ENCODE peak calls at places on chromosome 20, in four cellular contexts. One of them, this sample, is unnamed. For H3K27me3, the result is how much of the 10 kb centered on the place peaks cover.

GRCh38 chr20:59753836-59754235 is 149.5 kb downstream of the PHACTR3 start:
- DNase-seq in heart right ventricle: no peak
- DNase-seq in SK-N-SH: no peak
- DNase-seq in SJSA1: no peak
- DNase-seq in this sample: no peak

GRCh38 chr20:33169176-33169794 is 1.3 kb downstream of the BPIFA2 start:
- DNase-seq in heart right ventricle: no peak
- DNase-seq in SK-N-SH: no peak
- DNase-seq in SJSA1: no peak
- DNase-seq in this sample: no peak

GRCh38 chr20:50005378-50006020 is 22.7 kb downstream of the SNAI1 start:
- DNase-seq in heart right ventricle: no peak
- DNase-seq in SK-N-SH: no peak
- DNase-seq in SJSA1: no peak
- DNase-seq in this sample: no peak

GRCh38 chr20:44050925-44051660 is 135.9 kb downstream of the JPH2 start:
- DNase-seq in heart right ventricle: no peak
- DNase-seq in SK-N-SH: no peak
- DNase-seq in SJSA1: no peak
- DNase-seq in this sample: no peak

GRCh38 chr20:59955131-59955796 is 3.0 kb upstream of the CDH26 start:
- DNase-seq in heart right ventricle: no peak
- DNase-seq in SK-N-SH: no peak
- DNase-seq in SJSA1: peak
- DNase-seq in this sample: no peak

GRCh38 chr20:32474967-32475819 is 109.9 kb downstream of the NOL4L start:
- DNase-seq in heart right ventricle: peak
- DNase-seq in SK-N-SH: peak
- DNase-seq in SJSA1: peak
- DNase-seq in this sample: peak

GRCh38 chr20:4625687-4626086 is 96.0 kb upstream of the PRND start:
- DNase-seq in heart right ventricle: no peak
- DNase-seq in SK-N-SH: no peak
- DNase-seq in SJSA1: no peak
- DNase-seq in this sample: no peak

GRCh38 chr20:2305479-2305878 is 9.7 kb downstream of the TGM3 start:
- DNase-seq in heart right ventricle: no peak
- DNase-seq in SK-N-SH: no peak
- DNase-seq in SJSA1: no peak
- DNase-seq in this sample: no peak

GRCh38 chr20:16027710-16028109 is 545.5 kb downstream of the KIF16B start:
- DNase-seq in heart right ventricle: no peak
- DNase-seq in SK-N-SH: no peak
- DNase-seq in SJSA1: no peak
- DNase-seq in this sample: no peak

GRCh38 chr20:6468751-6469150 is 298.7 kb upstream of the BMP2 start:
- DNase-seq in heart right ventricle: no peak
- DNase-seq in SK-N-SH: no peak
- DNase-seq in SJSA1: no peak
- DNase-seq in this sample: no peak

GRCh38 chr20:39855799-39856198 is 833.2 kb downstream of the MAFB start:
- DNase-seq in heart right ventricle: no peak
- DNase-seq in SK-N-SH: no peak
- DNase-seq in SJSA1: no peak
- DNase-seq in this sample: no peak

GRCh38 chr20:45465492-45466266 is 3.9 kb upstream of the WFDC2 start:
- DNase-seq in heart right ventricle: no peak
- DNase-seq in SK-N-SH: no peak
- DNase-seq in SJSA1: no peak
- DNase-seq in this sample: no peak

GRCh38 chr20:22586645-22587310 is 2.4 kb upstream of the FOXA2 start:
- DNase-seq in heart right ventricle: no peak
- DNase-seq in SK-N-SH: peak
- DNase-seq in SJSA1: peak
- DNase-seq in this sample: peak

GRCh38 chr20:8996817-8997512 is 71.9 kb upstream of the PLCB4 start:
- DNase-seq in heart right ventricle: no peak
- DNase-seq in SK-N-SH: no peak
- DNase-seq in SJSA1: no peak
- DNase-seq in this sample: no peak

GRCh38 chr20:51156041-51156795 is 133.3 kb upstream of the KCNG1 start:
- DNase-seq in heart right ventricle: no peak
- DNase-seq in SK-N-SH: peak
- DNase-seq in SJSA1: no peak
- DNase-seq in this sample: peak

GRCh38 chr20:49768204-49769124 is 44.2 kb upstream of the SLC9A8 start:
- DNase-seq in heart right ventricle: no peak
- DNase-seq in SK-N-SH: no peak
- DNase-seq in SJSA1: peak
- DNase-seq in this sample: no peak

GRCh38 chr20:24475356-24475755 is 5.9 kb downstream of the SYNDIG1 start:
- DNase-seq in heart right ventricle: no peak
- DNase-seq in SK-N-SH: no peak
- DNase-seq in SJSA1: no peak
- DNase-seq in this sample: no peak

GRCh38 chr20:24470782-24471582 is 1.6 kb downstream of the SYNDIG1 start:
- DNase-seq in heart right ventricle: no peak
- DNase-seq in SK-N-SH: no peak
- DNase-seq in SJSA1: no peak
- DNase-seq in this sample: no peak

GRCh38 chr20:24473435-24473834 is 4.0 kb downstream of the SYNDIG1 start:
- DNase-seq in heart right ventricle: no peak
- DNase-seq in SK-N-SH: no peak
- DNase-seq in SJSA1: no peak
- DNase-seq in this sample: no peak

GRCh38 chr20:24470031-24470781 is 777 bp downstream of the SYNDIG1 start:
- DNase-seq in heart right ventricle: peak
- DNase-seq in SK-N-SH: peak
- DNase-seq in SJSA1: no peak
- DNase-seq in this sample: no peak

GRCh38 chr20:24472426-24472825 is 3.0 kb downstream of the SYNDIG1 start:
- DNase-seq in heart right ventricle: no peak
- DNase-seq in SK-N-SH: no peak
- DNase-seq in SJSA1: no peak
- DNase-seq in this sample: no peak
- H3K27me3 ChIP-seq in heart right ventricle: half or more
- H3K27me3 ChIP-seq in SK-N-SH: under half
- H3K27me3 ChIP-seq in SJSA1: half or more
- H3K27me3 ChIP-seq in this sample: under half

DNA sequence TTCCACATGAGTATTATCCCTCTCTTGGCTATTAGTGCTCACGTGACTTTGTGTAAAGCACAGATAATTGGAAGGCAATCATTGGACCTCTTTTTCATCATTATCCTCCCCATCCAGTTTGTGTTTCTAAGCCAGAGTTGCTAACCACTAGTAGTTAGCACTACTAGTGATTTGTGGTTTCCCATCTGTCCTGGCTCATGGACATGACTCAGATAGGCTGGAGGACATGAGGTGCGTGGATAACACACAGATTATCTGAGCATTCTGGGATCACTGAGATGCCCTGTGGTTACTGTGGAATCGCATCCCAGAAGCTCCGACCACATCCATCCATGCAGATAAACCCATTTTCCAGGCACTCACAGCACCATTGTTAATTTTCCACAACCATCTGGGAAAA is 123.8 kb upstream of the NAA20 start:
- DNase-seq in heart right ventricle: no peak
- DNase-seq in SK-N-SH: no peak
- DNase-seq in SJSA1: no peak
- DNase-seq in this sample: no peak
- H3K27me3 ChIP-seq in heart right ventricle: under half
- H3K27me3 ChIP-seq in SK-N-SH: under half
- H3K27me3 ChIP-seq in SJSA1: under half
- H3K27me3 ChIP-seq in this sample: under half

GRCh38 chr20:63467294-63468083 is 5.0 kb downstream of the KCNQ2 start:
- DNase-seq in heart right ventricle: no peak
- DNase-seq in SK-N-SH: no peak
- DNase-seq in SJSA1: no peak
- DNase-seq in this sample: no peak

GRCh38 chr20:63466861-63467260 is 5.6 kb downstream of the KCNQ2 start:
- DNase-seq in heart right ventricle: no peak
- DNase-seq in SK-N-SH: no peak
- DNase-seq in SJSA1: no peak
- DNase-seq in this sample: no peak

GRCh38 chr20:63466250-63466825 is 6.1 kb downstream of the KCNQ2 start:
- DNase-seq in heart right ventricle: no peak
- DNase-seq in SK-N-SH: no peak
- DNase-seq in SJSA1: no peak
- DNase-seq in this sample: no peak

GRCh38 chr20:63464289-63464635 is 8.2 kb downstream of the KCNQ2 start:
- DNase-seq in heart right ventricle: no peak
- DNase-seq in SK-N-SH: no peak
- DNase-seq in SJSA1: no peak
- DNase-seq in this sample: no peak

GRCh38 chr20:63465380-63466249 is 6.8 kb downstream of the KCNQ2 start:
- DNase-seq in heart right ventricle: no peak
- DNase-seq in SK-N-SH: no peak
- DNase-seq in SJSA1: no peak
- DNase-seq in this sample: no peak
- H3K27me3 ChIP-seq in heart right ventricle: half or more
- H3K27me3 ChIP-seq in SK-N-SH: under half
- H3K27me3 ChIP-seq in SJSA1: half or more
- H3K27me3 ChIP-seq in this sample: under half

GRCh38 chr20:12113468-12114371 is 196.0 kb downstream of the BTBD3 start:
- DNase-seq in heart right ventricle: no peak
- DNase-seq in SK-N-SH: no peak
- DNase-seq in SJSA1: no peak
- DNase-seq in this sample: no peak
- H3K27me3 ChIP-seq in heart right ventricle: under half
- H3K27me3 ChIP-seq in SK-N-SH: under half
- H3K27me3 ChIP-seq in SJSA1: under half
- H3K27me3 ChIP-seq in this sample: under half

DNA sequence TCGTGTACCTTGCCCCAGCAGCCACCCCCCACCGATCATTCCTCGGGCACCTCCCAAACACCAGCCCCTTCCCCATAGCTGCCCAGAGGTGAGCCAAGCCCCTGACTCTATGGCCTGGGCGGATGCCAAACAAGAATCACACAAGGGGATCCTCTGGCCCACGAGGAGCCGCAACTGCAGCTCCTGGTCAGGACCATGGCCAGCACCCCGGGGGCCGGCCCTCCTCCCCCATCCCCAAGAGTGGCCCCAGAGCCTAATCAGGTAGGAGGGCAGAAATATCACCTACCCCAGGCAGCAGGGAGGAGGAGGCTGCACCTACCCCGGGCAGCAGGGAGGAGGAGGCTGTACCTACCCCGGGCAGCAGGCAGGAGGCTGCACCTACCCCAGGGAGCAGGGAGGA is 11.1 kb downstream of the KCNQ2 start:
- DNase-seq in heart right ventricle: no peak
- DNase-seq in SK-N-SH: no peak
- DNase-seq in SJSA1: no peak
- DNase-seq in this sample: no peak
- H3K27me3 ChIP-seq in heart right ventricle: under half
- H3K27me3 ChIP-seq in SK-N-SH: under half
- H3K27me3 ChIP-seq in SJSA1: half or more
- H3K27me3 ChIP-seq in this sample: under half

GRCh38 chr20:19841740-19842139 is 83.7 kb downstream of the RIN2 start:
- DNase-seq in heart right ventricle: no peak
- DNase-seq in SK-N-SH: no peak
- DNase-seq in SJSA1: no peak
- DNase-seq in this sample: no peak
- H3K27me3 ChIP-seq in heart right ventricle: under half
- H3K27me3 ChIP-seq in SK-N-SH: under half
- H3K27me3 ChIP-seq in SJSA1: under half
- H3K27me3 ChIP-seq in this sample: under half

GRCh38 chr20:21104921-21105320 is 1.2 kb downstream of the LINC00237 start:
- DNase-seq in heart right ventricle: no peak
- DNase-seq in SK-N-SH: peak
- DNase-seq in SJSA1: no peak
- DNase-seq in this sample: no peak
- H3K27me3 ChIP-seq in heart right ventricle: half or more
- H3K27me3 ChIP-seq in SK-N-SH: half or more
- H3K27me3 ChIP-seq in SJSA1: under half
- H3K27me3 ChIP-seq in this sample: under half

GRCh38 chr20:62483613-62484468 is 8.0 kb upstream of the GATA5 start:
- DNase-seq in heart right ventricle: no peak
- DNase-seq in SK-N-SH: no peak
- DNase-seq in SJSA1: no peak
- DNase-seq in this sample: no peak

GRCh38 chr20:62480318-62480717 is 4.5 kb upstream of the GATA5 start:
- DNase-seq in heart right ventricle: no peak
- DNase-seq in SK-N-SH: no peak
- DNase-seq in SJSA1: no peak
- DNase-seq in this sample: no peak

GRCh38 chr20:62482970-62483369 is 7.2 kb upstream of the GATA5 start:
- DNase-seq in heart right ventricle: no peak
- DNase-seq in SK-N-SH: no peak
- DNase-seq in SJSA1: no peak
- DNase-seq in this sample: no peak

GRCh38 chr20:62481441-62482135 is 5.8 kb upstream of the GATA5 start:
- DNase-seq in heart right ventricle: no peak
- DNase-seq in SK-N-SH: no peak
- DNase-seq in SJSA1: no peak
- DNase-seq in this sample: no peak

DNA sequence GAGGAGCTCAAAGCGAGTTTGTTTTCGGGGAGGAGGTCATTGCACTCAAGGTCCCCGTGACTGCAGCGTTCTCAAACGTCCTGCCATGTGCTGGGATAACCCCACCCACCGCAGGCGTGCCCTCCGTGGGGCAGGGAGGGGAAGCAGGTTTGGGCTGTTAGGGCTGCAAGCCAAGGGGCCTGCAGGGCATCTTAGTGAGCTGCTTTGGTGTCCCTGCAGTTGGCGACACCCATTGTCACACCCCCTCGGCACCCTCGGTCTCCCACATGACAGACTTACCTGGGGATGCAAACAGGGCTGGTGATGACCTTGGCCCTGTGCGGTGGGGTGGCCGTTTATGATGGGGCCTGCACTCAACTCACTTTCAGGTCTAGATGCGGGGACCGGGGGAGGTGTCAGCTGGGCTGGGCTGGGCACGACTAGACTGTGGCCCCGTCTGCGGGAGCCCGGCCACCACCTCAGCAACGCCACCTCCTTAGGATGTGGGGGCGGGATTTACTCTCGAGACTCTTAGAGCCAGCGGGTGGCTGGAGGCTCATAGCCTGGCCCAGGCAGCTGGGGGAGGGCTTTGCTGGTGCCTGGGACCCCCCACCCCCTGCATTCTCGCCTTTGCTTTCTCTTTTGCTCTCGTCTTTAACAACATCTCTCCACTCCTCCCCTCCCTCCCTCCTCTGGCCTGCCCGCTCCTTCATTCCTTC is 6.5 kb upstream of the GATA5 start:
- DNase-seq in heart right ventricle: no peak
- DNase-seq in SK-N-SH: no peak
- DNase-seq in SJSA1: no peak
- DNase-seq in this sample: no peak
- H3K27me3 ChIP-seq in heart right ventricle: half or more
- H3K27me3 ChIP-seq in SK-N-SH: under half
- H3K27me3 ChIP-seq in SJSA1: half or more
- H3K27me3 ChIP-seq in this sample: under half

DNA sequence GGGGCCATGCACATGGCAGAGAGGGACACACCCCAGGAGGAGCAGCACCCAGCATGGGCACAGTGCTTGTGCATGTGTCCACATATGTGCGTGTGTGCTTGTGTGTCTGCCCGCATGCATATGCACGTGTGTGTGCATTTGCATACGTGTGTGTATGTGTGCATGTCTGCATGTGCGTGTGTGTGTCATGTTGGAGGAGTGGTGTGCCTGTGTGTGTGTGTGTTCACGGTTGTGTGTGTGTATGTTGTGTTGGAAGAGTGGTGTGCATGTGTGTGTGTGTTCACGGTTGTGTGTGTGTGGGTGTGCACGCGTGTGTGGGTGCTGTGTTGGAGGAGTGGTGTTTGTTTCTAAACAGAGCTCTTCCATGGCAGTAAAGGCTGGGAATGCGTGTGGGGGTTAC is 50.7 kb upstream of the SLCO4A1 start:
- DNase-seq in heart right ventricle: no peak
- DNase-seq in SK-N-SH: no peak
- DNase-seq in SJSA1: no peak
- DNase-seq in this sample: no peak
- H3K27me3 ChIP-seq in heart right ventricle: under half
- H3K27me3 ChIP-seq in SK-N-SH: under half
- H3K27me3 ChIP-seq in SJSA1: under half
- H3K27me3 ChIP-seq in this sample: under half